ENCODE peak calls at places on chromosomes 1 and 21, in four cellular contexts. V is testis, H is mammary epithelial cell, J is SJSA1. G is an unnamed sample. For H3K4me1 and H3K9me3, the result is how much of the 10 kb centered on the place peaks cover.

GRCh38 chr1:161915051-161915503 is 108.6 kb downstream of the OLFML2B start:
- DNase-seq in H (no peak), V (no peak), J (no peak), G (no peak)

GRCh38 chr21:35198004-35198403 is 148.9 kb upstream of the RUNX1 start:
- DNase-seq in H (peak), J (no peak), V (no peak), G (no peak)

GRCh38 chr1:220123889-220124288 is 30.0 kb downstream of the IARS2 start:
- DNase-seq in V (no peak), J (no peak), H (no peak), G (no peak)

GRCh38 chr1:4527819-4528218 is 126.6 kb upstream of the AJAP1 start:
- DNase-seq in V (no peak), H (no peak), J (no peak), G (no peak)

GRCh38 chr1:113021430-113022085 is 51.4 kb upstream of the LRIG2 start:
- DNase-seq in H (peak), V (no peak), J (no peak), G (no peak)

GRCh38 chr1:54698346-54698745 is 17.3 kb upstream of the TTC4 start:
- DNase-seq in V (no peak), J (no peak), H (no peak), G (no peak)

GRCh38 chr1:180000575-180000974 is 46.0 kb downstream of the CEP350 start:
- DNase-seq in H (no peak), J (no peak), V (no peak), G (no peak)

GRCh38 chr1:37315236-37315870 is 159.0 kb upstream of the ZC3H12A start:
- DNase-seq in V (no peak), J (no peak), H (no peak), G (no peak)

GRCh38 chr1:66012076-66012769 is 219.5 kb downstream of the PDE4B start:
- DNase-seq in H (no peak), J (no peak), V (no peak), G (no peak)

GRCh38 chr1:161787355-161787754 is 21.2 kb downstream of the ATF6 start:
- DNase-seq in H (no peak), V (no peak), J (no peak), G (no peak)

GRCh38 chr1:204723131-204723787 is 37.7 kb upstream of the LRRN2 start:
- DNase-seq in V (no peak), H (peak), J (peak), G (no peak)

GRCh38 chr1:16180291-16180824 is 24.5 kb upstream of the EPHA2 start:
- DNase-seq in V (no peak), J (no peak), H (no peak), G (no peak)

GRCh38 chr1:30697571-30697970 is 25.8 kb downstream of the MATN1 start:
- DNase-seq in H (no peak), V (no peak), J (no peak), G (no peak)

GRCh38 chr1:169483500-169483966 is 2.2 kb downstream of the SLC19A2 start:
- DNase-seq in V (peak), J (no peak), H (no peak), G (no peak)

GRCh38 chr1:197393105-197393504 is 125.1 kb downstream of the CRB1 start:
- DNase-seq in V (no peak), H (no peak), J (no peak), G (no peak)

GRCh38 chr1:1402081-1402900 is 3.2 kb upstream of the CCNL2 start:
- DNase-seq in J (no peak), H (peak), V (no peak), G (peak)

GRCh38 chr1:59258412-59259032 is 38.4 kb upstream of the FGGY start:
- DNase-seq in V (no peak), J (no peak), H (peak), G (no peak)

GRCh38 chr1:244834596-244835275 is 722 bp upstream of the COX20 start:
- DNase-seq in H (peak), J (peak), V (peak), G (peak)

GRCh38 chr1:118988186-118989005 is at the start of gene TBX15:
- DNase-seq in H (no peak), V (no peak), J (peak), G (no peak)

GRCh38 chr1:232600430-232601258 is 29.3 kb downstream of the SIPA1L2 start:
- DNase-seq in V (no peak), J (peak), H (no peak), G (peak)

GRCh38 chr1:223531742-223532341 is 133.7 kb downstream of the CAPN8 start:
- DNase-seq in H (peak), V (peak), J (peak), G (peak)

GRCh38 chr1:9494936-9495758 is 44.1 kb upstream of the SLC25A33 start:
- DNase-seq in H (peak), V (peak), J (peak), G (no peak)

GRCh38 chr1:230869499-230869898 is 1.2 kb upstream of the C1orf198 start:
- DNase-seq in J (no peak), V (no peak), H (no peak), G (no peak)

GRCh38 chr1:248821101-248821500 is 4.6 kb downstream of the SH3BP5L start:
- DNase-seq in H (peak), J (peak), V (no peak), G (no peak)
- H3K4me1 ChIP-seq in H (under half), J (half or more), V (under half), G (half or more)

GRCh38 chr21:29704719-29705118 is 235.1 kb downstream of the GRIK1 start:
- DNase-seq in V (no peak), J (no peak), H (no peak), G (no peak)
- H3K9me3 ChIP-seq in V (under half), J (under half), H (under half), G (under half)

DNA sequence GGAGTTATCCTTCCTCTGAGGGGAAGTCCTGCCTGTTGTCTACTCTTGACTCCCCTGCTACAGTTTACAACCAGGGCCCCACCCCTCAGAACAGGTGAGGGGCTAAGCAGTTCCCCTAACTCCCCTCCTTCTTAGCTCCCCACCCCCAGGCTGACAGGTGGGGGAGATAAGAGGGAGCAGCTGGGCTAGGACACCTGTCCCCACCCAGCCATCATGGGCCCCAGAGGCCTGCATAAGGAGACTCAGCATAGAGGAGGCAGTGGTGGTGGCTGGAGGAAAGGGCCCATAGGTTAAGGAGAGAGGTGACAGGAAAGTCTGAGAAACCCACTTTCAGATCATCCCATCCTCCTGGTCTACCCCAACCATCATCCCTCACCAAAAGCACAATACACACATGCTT is 6.8 kb downstream of the MEF2D start:
- DNase-seq in V (no peak), H (no peak), J (no peak), G (no peak)
- H3K4me1 ChIP-seq in V (half or more), H (under half), J (under half), G (half or more)

GRCh38 chr21:44375686-44376320 is 22.4 kb downstream of the TRPM2 start:
- DNase-seq in J (peak), H (no peak), V (peak), G (no peak)
- H3K9me3 ChIP-seq in J (under half), H (under half), V (under half), G (under half)

DNA sequence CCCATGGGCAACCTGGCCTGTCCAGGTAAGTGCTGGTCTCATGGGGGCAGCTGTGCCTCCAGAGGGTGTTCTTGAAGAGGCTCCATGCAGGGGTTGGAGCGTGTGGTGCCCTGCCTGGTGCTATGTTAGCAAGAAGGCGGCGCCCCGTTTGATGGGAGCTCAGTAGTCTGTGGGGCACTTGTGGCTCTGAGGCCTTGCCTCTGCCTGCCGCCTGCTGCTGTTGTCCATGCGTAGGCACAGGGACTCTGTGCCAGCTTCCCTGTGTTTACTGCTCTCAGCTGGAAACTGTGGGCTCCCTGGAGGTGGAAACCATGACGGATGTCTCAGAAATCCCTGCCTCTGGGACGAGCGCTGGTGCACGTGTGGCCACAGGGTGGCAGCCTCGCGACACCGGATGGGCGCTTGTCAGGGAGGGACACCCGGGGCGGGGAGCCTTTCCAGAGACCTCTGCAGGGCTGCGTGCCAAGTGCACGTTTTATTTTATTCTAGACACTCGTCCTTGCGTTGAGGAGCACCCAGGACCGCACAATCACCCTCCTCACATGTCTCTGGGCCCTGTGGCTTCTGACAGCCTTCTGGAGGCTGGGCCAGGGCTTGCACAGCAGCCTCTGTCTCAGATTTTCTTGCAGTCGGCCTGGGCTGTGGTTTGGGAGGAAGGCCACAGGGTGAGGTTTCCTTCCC is 27.1 kb downstream of the SNAP47 start:
- DNase-seq in J (peak), V (peak), H (peak), G (peak)
- H3K4me1 ChIP-seq in J (under half), V (under half), H (under half), G (half or more)

G was measured in CD4-positive, alpha-beta memory T cell.